ENCODE peak calls at places on chromosomes 3 and 15, in six cellular contexts. Q, Y, X, E, N and I are unnamed samples.

GRCh38 chr3:56854856-56855620 is 53.3 kb upstream of the ARHGEF3 start:
- DNase-seq in Q (no peak), Y (no peak), X (no peak), E (no peak), N (no peak), I (no peak)

GRCh38 chr15:101189708-101190107 is 62.1 kb downstream of the CHSY1 start:
- DNase-seq in Q (no peak), Y (no peak), X (no peak), E (no peak), N (no peak), I (no peak)

GRCh38 chr3:23682646-23683045 is 123.1 kb upstream of the UBE2E1 start:
- DNase-seq in Q (no peak), Y (no peak), X (no peak), E (no peak), N (no peak), I (no peak)

GRCh38 chr3:4584537-4585249 is 91.5 kb downstream of the ITPR1 start:
- DNase-seq in Q (no peak), Y (no peak), X (no peak), E (no peak), N (no peak), I (no peak)

GRCh38 chr15:27237319-27237939 is 266.4 kb downstream of the GABRG3 start:
- DNase-seq in Q (no peak), Y (no peak), X (no peak), E (no peak), N (no peak), I (no peak)

GRCh38 chr15:63556736-63557135 is 40.5 kb upstream of the FBXL22 start:
- DNase-seq in Q (no peak), Y (no peak), X (no peak), E (no peak), N (no peak), I (no peak)

GRCh38 chr15:33296050-33296449 is 14.7 kb upstream of the RYR3 start:
- DNase-seq in Q (no peak), Y (no peak), X (no peak), E (no peak), N (no peak), I (no peak)

GRCh38 chr3:71589132-71589531 is 5.6 kb upstream of the FOXP1 start:
- DNase-seq in Q (no peak), Y (no peak), X (no peak), E (no peak), N (no peak), I (no peak)

GRCh38 chr15:33430564-33430963 is 119.8 kb downstream of the RYR3 start:
- DNase-seq in Q (no peak), Y (no peak), X (no peak), E (no peak), N (no peak), I (no peak)

GRCh38 chr3:57803647-57804081 is 47.6 kb downstream of the SLMAP start:
- DNase-seq in Q (peak), Y (no peak), X (peak), E (peak), N (peak), I (no peak)

GRCh38 chr3:25495726-25496125 is 67.7 kb downstream of the RARB start:
- DNase-seq in Q (no peak), Y (no peak), X (no peak), E (no peak), N (no peak), I (no peak)
- TF ChIP-seq CTCF in Q (no peak), Y (no peak), X (no peak), E (no peak), N (no peak), I (no peak)

GRCh38 chr15:39887832-39888231 is 32.2 kb downstream of the GPR176 start:
- DNase-seq in Q (no peak), Y (no peak), X (peak), E (peak), N (peak), I (no peak)
- TF ChIP-seq CTCF in Q (peak), Y (peak), X (peak), E (peak), N (peak), I (no peak)

GRCh38 chr15:84840741-84841429 is 23.7 kb downstream of the ALPK3 start:
- DNase-seq in Q (peak), Y (no peak), X (no peak), E (no peak), N (no peak), I (no peak)
- TF ChIP-seq CTCF in Q (no peak), Y (no peak), X (no peak), E (no peak), N (no peak), I (no peak)

GRCh38 chr3:184289426-184289938 is 9.6 kb upstream of the PSMD2 start:
- DNase-seq in Q (no peak), Y (peak), X (peak), E (peak), N (peak), I (peak)
- TF ChIP-seq CTCF in Q (peak), Y (peak), X (peak), E (peak), N (peak), I (peak)